ENCODE peak calls at places on chromosomes 5 and 9, in nine cellular contexts. Z, S, I, D, C, W, Y, J and P are unnamed samples.

GRCh38 chr9:129394011-129394919 is 216.2 kb upstream of the IER5L start:
- DNase-seq in Z (peak), S (no peak), I (no peak), D (no peak), C (no peak), W (no peak), Y (no peak), J (no peak), P (peak)

GRCh38 chr9:35771079-35771441 is 17.0 kb upstream of the MSMP start:
- DNase-seq in Z (no peak), S (no peak), I (no peak), D (no peak), C (no peak), W (no peak), Y (no peak), J (no peak), P (no peak)

GRCh38 chr9:136354592-136355085 is 8.9 kb downstream of the DNLZ start:
- DNase-seq in Z (no peak), S (no peak), I (no peak), D (no peak), C (peak), W (no peak), Y (peak), J (no peak), P (no peak)

GRCh38 chr5:1744393-1745189 is 55.0 kb downstream of the MRPL36 start:
- DNase-seq in Z (no peak), S (no peak), I (no peak), D (no peak), C (peak), W (no peak), Y (no peak), J (no peak), P (no peak)

GRCh38 chr5:138654281-138654867 is 79.2 kb upstream of the HSPA9 start:
- DNase-seq in Z (no peak), S (no peak), I (peak), D (no peak), C (no peak), W (peak), Y (no peak), J (peak), P (no peak)

GRCh38 chr5:80125022-80125961 is 90.1 kb downstream of the THBS4 start:
- DNase-seq in Z (no peak), S (no peak), I (no peak), D (no peak), C (no peak), W (no peak), Y (no peak), J (no peak), P (no peak)

GRCh38 chr5:174799146-174799545 is 74.8 kb downstream of the MSX2 start:
- DNase-seq in Z (no peak), S (no peak), I (no peak), D (no peak), C (no peak), W (no peak), Y (no peak), J (no peak), P (no peak)

GRCh38 chr9:34992376-34992951 is 2.9 kb downstream of the DNAJB5 start:
- DNase-seq in Z (no peak), S (no peak), I (no peak), D (no peak), C (peak), W (no peak), Y (peak), J (peak), P (no peak)

GRCh38 chr9:128528445-128529160 is 23.8 kb upstream of the SPTAN1 start:
- DNase-seq in Z (no peak), S (no peak), I (no peak), D (peak), C (no peak), W (no peak), Y (no peak), J (peak), P (no peak)

GRCh38 chr9:109314011-109314531 is 6.8 kb downstream of the EPB41L4B start:
- DNase-seq in Z (no peak), S (no peak), I (no peak), D (no peak), C (no peak), W (no peak), Y (no peak), J (no peak), P (no peak)

GRCh38 chr5:118548761-118549160 is 439.6 kb downstream of the DTWD2 start:
- DNase-seq in Z (no peak), S (peak), I (no peak), D (no peak), C (no peak), W (no peak), Y (peak), J (peak), P (no peak)

GRCh38 chr5:39231705-39232525 is 12.6 kb upstream of the FYB1 start:
- DNase-seq in Z (no peak), S (no peak), I (no peak), D (peak), C (no peak), W (no peak), Y (no peak), J (peak), P (no peak)

GRCh38 chr5:180618830-180619562 is 27.7 kb upstream of the SCGB3A1 start:
- DNase-seq in Z (no peak), S (no peak), I (no peak), D (no peak), C (no peak), W (no peak), Y (peak), J (peak), P (no peak)

GRCh38 chr9:70083429-70083828 is 39.8 kb downstream of the MAMDC2 start:
- DNase-seq in Z (no peak), S (no peak), I (no peak), D (no peak), C (peak), W (no peak), Y (no peak), J (no peak), P (no peak)

GRCh38 chr5:9194509-9194908 is 351.4 kb downstream of the SEMA5A start:
- DNase-seq in Z (no peak), S (no peak), I (no peak), D (no peak), C (no peak), W (no peak), Y (peak), J (peak), P (no peak)

GRCh38 chr9:134066546-134066922 is 1.3 kb downstream of the BRD3 start:
- DNase-seq in Z (no peak), S (no peak), I (no peak), D (peak), C (no peak), W (peak), Y (peak), J (peak), P (no peak)

GRCh38 chr5:130476325-130476724 is 572.1 kb downstream of the CHSY3 start:
- DNase-seq in Z (no peak), S (no peak), I (no peak), D (peak), C (no peak), W (no peak), Y (no peak), J (no peak), P (no peak)

GRCh38 chr5:67094476-67095300 is 101.9 kb downstream of the CD180 start:
- DNase-seq in Z (no peak), S (peak), I (no peak), D (no peak), C (peak), W (no peak), Y (peak), J (peak), P (no peak)

GRCh38 chr5:181173420-181174342 is 26.3 kb downstream of the OR2V2 start:
- DNase-seq in Z (no peak), S (no peak), I (peak), D (peak), C (no peak), W (peak), Y (no peak), J (peak), P (no peak)

GRCh38 chr5:56913766-56914165 is 4.4 kb downstream of the SETD9 start:
- DNase-seq in Z (no peak), S (no peak), I (no peak), D (no peak), C (no peak), W (no peak), Y (no peak), J (no peak), P (no peak)

GRCh38 chr5:155711882-155712281 is 615.1 kb upstream of the SGCD start:
- DNase-seq in Z (no peak), S (no peak), I (no peak), D (no peak), C (no peak), W (no peak), Y (no peak), J (no peak), P (no peak)

GRCh38 chr9:112029921-112030444 is 133.4 kb downstream of the UGCG start:
- DNase-seq in Z (no peak), S (no peak), I (no peak), D (peak), C (no peak), W (no peak), Y (peak), J (peak), P (no peak)

GRCh38 chr5:8576178-8576577 is 707.2 kb downstream of the MTRR start:
- DNase-seq in Z (no peak), S (no peak), I (no peak), D (no peak), C (no peak), W (no peak), Y (no peak), J (no peak), P (no peak)

GRCh38 chr5:132378580-132378979 is 9.1 kb downstream of the SLC22A5 start:
- DNase-seq in Z (no peak), S (no peak), I (no peak), D (no peak), C (no peak), W (no peak), Y (no peak), J (peak), P (no peak)

GRCh38 chr5:158701406-158702177 is 398.1 kb downstream of the EBF1 start:
- DNase-seq in Z (no peak), S (peak), I (no peak), D (no peak), C (no peak), W (no peak), Y (peak), J (no peak), P (no peak)